ENCODE peak calls at places on chromosome 10, in five cellular contexts. I is A549, E is K562, L is HepG2, N is H1. D is an unnamed sample.

GRCh38 chr10:80924063-80924952 is 386.6 kb downstream of the SH2D4B start:
- DNase-seq in I (peak; percentile 51), N (peak; percentile 77), E (peak; percentile 34), L (peak; percentile 33), D (peak; percentile 56)

GRCh38 chr10:52488606-52489485 is 174.8 kb downstream of the DKK1 start:
- DNase-seq in L (peak; percentile 46), E (peak; percentile 6), I (peak; percentile 57), N (no peak), D (peak; percentile 67)

GRCh38 chr10:129719889-129720590 is 244.0 kb downstream of the EBF3 start:
- DNase-seq in I (no peak), L (no peak), E (no peak), N (no peak), D (no peak)

GRCh38 chr10:127550861-127551260 is 1.8 kb downstream of the NPS start:
- DNase-seq in I (no peak), L (no peak), E (no peak), N (no peak), D (no peak)

GRCh38 chr10:104339469-104340098 is 1.3 kb upstream of the ITPRIP start:
- DNase-seq in E (peak; percentile 38), I (peak; percentile 42), N (peak; percentile 42), L (peak; percentile 56), D (peak; percentile 93)

GRCh38 chr10:75817224-75817623 is 385.8 kb downstream of the LRMDA start:
- DNase-seq in L (no peak), N (no peak), E (no peak), I (no peak), D (no peak)

GRCh38 chr10:101287922-101288638 is 58.8 kb upstream of the LBX1 start:
- DNase-seq in L (peak; percentile 50), E (peak; percentile 68), I (peak; percentile 54), N (peak; percentile 82), D (peak; percentile 24)

GRCh38 chr10:61765176-61766087 is 102.7 kb downstream of the CABCOCO1 start:
- DNase-seq in L (no peak), N (no peak), E (peak; percentile 92), I (no peak), D (peak; percentile 62)

GRCh38 chr10:48557511-48558123 is 47.3 kb downstream of the ARHGAP22 start:
- DNase-seq in I (no peak), N (no peak), L (no peak), E (no peak), D (no peak)

GRCh38 chr10:17273403-17273802 is 45.4 kb downstream of the VIM start:
- DNase-seq in I (peak; percentile 12), L (no peak), N (no peak), E (no peak), D (no peak)

GRCh38 chr10:127921075-127921750 is 14.3 kb downstream of the PTPRE start:
- DNase-seq in E (no peak), L (no peak), I (no peak), N (peak; percentile 16), D (no peak)

GRCh38 chr10:62050941-62051433 is 149.5 kb downstream of the ARID5B start:
- DNase-seq in I (peak; percentile 81), L (peak; percentile 70), E (peak; percentile 29), N (no peak), D (peak; percentile 88)

GRCh38 chr10:13608246-13608853 is 21.6 kb downstream of the PRPF18 start:
- DNase-seq in I (no peak), N (no peak), L (no peak), E (no peak), D (peak; percentile 80)

GRCh38 chr10:21403256-21404015 is 122.0 kb downstream of the SKIDA1 start:
- DNase-seq in L (no peak), I (no peak), N (no peak), E (no peak), D (no peak)

GRCh38 chr10:21401196-21401595 is 124.3 kb downstream of the SKIDA1 start:
- DNase-seq in E (no peak), L (no peak), I (no peak), N (no peak), D (no peak)

GRCh38 chr10:21405981-21406380 is 119.5 kb downstream of the SKIDA1 start:
- DNase-seq in I (no peak), E (no peak), L (no peak), N (no peak), D (no peak)

GRCh38 chr10:21399392-21400015 is 126.0 kb downstream of the SKIDA1 start:
- DNase-seq in L (peak; percentile 66), N (no peak), I (peak; percentile 85), E (no peak), D (peak; percentile 50)

GRCh38 chr10:21402606-21403083 is 122.8 kb downstream of the SKIDA1 start:
- DNase-seq in N (no peak), L (no peak), I (no peak), E (no peak), D (no peak)
- TF ChIP-seq MAX in N (no peak), L (no peak), I (no peak), E (no peak), D (no peak)

GRCh38 chr10:22846294-22846693 is 81.6 kb upstream of the ARMC3 start:
- DNase-seq in N (no peak), L (no peak), E (no peak), I (no peak), D (no peak)

GRCh38 chr10:22851865-22852239 is 76.0 kb upstream of the ARMC3 start:
- DNase-seq in N (no peak), E (no peak), I (no peak), L (peak; percentile 38), D (no peak)

GRCh38 chr10:22850541-22850940 is 77.3 kb upstream of the ARMC3 start:
- DNase-seq in I (no peak), L (no peak), E (no peak), N (no peak), D (no peak)

GRCh38 chr10:22848509-22848908 is 79.3 kb upstream of the ARMC3 start:
- DNase-seq in L (no peak), N (no peak), I (no peak), E (no peak), D (no peak)

DNA sequence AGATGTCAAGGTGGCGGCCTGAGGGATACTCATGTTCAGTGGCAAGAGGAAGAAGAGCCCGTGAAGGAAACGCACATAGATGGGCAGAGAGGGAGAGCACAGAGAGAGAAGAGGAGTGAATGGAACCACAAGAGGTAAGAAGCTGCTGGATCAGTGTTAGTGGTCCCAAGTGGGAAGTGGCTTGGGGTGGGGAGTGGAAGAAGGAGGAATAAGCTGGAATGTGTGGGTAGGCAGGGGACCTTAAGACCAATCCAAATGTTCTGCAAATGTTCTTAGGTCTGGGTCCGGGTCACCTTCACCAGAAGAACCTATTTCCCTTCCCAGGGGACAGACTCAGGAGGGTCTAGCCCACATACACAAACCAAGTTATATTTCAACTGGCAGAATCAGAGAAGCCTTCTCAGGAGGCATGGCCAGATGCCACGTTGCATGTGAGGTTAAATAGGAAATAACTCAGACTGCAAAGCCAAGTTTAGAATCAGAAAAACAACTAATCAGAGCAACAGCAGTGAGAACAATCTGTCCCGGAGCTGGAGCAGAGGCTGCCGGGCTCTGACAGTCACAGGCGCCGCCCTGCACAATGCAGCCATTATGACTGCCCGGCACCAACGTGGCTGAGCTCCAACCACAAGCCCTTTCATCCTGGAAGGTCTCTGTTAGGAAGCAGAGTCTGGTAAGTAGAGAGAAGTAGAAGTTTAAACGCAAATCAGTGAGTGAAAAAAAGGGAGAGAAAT is 78.6 kb upstream of the ARMC3 start:
- DNase-seq in I (no peak), L (peak; percentile 66), E (no peak), N (no peak), D (peak; percentile 85)
- TF ChIP-seq JUN in I (no peak), L (no peak), E (no peak), N (no peak), D (no peak)

GRCh38 chr10:84163992-84164391 is 9.6 kb upstream of the GPR15LG start:
- DNase-seq in E (no peak), I (no peak), L (no peak), N (no peak), D (no peak)

GRCh38 chr10:84160663-84161362 is 12.8 kb upstream of the GPR15LG start:
- DNase-seq in L (no peak), E (no peak), I (no peak), N (no peak), D (no peak)

GRCh38 chr10:84164442-84164841 is 9.2 kb upstream of the GPR15LG start:
- DNase-seq in N (no peak), I (no peak), E (no peak), L (no peak), D (no peak)

GRCh38 chr10:84172435-84173356 is 905 bp upstream of the GPR15LG start:
- DNase-seq in I (no peak), L (no peak), E (no peak), N (peak; percentile 26), D (no peak)

GRCh38 chr10:84166620-84167288 is 6.8 kb upstream of the GPR15LG start:
- DNase-seq in E (no peak), L (no peak), N (no peak), I (no peak), D (no peak)
- TF ChIP-seq POLR2A in E (no peak), L (no peak), N (no peak), I (no peak), D (no peak)

GRCh38 chr10:5282137-5282536 is 82.6 kb upstream of the UCN3 start:
- DNase-seq in I (peak; percentile 24), E (no peak), N (no peak), L (no peak), D (no peak)

GRCh38 chr10:5281355-5281754 is 83.4 kb upstream of the UCN3 start:
- DNase-seq in L (no peak), I (no peak), E (no peak), N (no peak), D (no peak)

GRCh38 chr10:5284311-5285057 is 80.3 kb upstream of the UCN3 start:
- DNase-seq in L (no peak), N (no peak), E (peak; percentile 81), I (peak; percentile 95), D (peak; percentile 41)

GRCh38 chr10:5285186-5285585 is 79.6 kb upstream of the UCN3 start:
- DNase-seq in I (no peak), N (no peak), E (no peak), L (no peak), D (peak; percentile 82)

GRCh38 chr10:5283305-5284158 is 81.2 kb upstream of the UCN3 start:
- DNase-seq in L (peak; percentile 58), E (peak; percentile 68), N (peak; percentile 72), I (peak; percentile 93), D (peak; percentile 46)
- TF ChIP-seq MAX in L (no peak), E (no peak), N (no peak), I (peak; percentile 86), D (no peak)

DNA sequence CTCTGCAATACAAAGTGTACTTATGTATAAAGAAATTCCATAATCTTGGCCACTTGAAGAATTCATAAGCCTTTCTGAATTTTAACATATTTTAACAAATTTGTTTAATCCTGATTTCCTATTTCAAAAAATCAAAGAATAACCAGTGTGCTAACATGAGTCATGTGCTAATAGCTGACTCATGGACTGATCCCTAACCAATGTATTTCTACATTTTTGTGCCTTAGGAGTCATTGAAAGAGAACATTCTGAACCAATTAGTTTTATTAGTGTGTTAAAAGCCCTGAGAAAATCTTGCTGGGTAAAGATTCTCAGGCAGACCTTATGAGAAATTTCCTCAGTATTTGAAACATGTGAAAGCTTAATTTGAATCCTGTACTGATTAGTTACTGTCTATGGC is 73.1 kb upstream of the CCAR1 start:
- DNase-seq in L (peak; percentile 9), E (no peak), I (no peak), N (no peak), D (no peak)
- TF ChIP-seq JUN in L (no peak), E (no peak), I (no peak), N (no peak), D (peak; percentile 24)